ENCODE peak calls at places on chromosomes 12 and 14, in six cellular contexts. M is tibial artery; V is activated naive CD8-positive, alpha-beta T cell treated with anti-CD3 and anti-CD28 coated beads, Interleukin-2, amount 50 U/mL, for 16 hours; R is hypothalamus; D is hippocampal formation; O is activated T-cell treated with anti-CD3 and anti-CD28 coated beads for 4 hours. X is an unnamed sample.

GRCh38 chr14:89617471-89618291 is 200.6 kb upstream of the FOXN3 start:
- DNase-seq in M (no peak), V (no peak), R (peak), D (peak), O (no peak), X (no peak)

GRCh38 chr14:61226015-61226654 is 55.0 kb downstream of the TMEM30B start:
- DNase-seq in M (no peak), V (no peak), R (no peak), D (no peak), O (no peak), X (no peak)

GRCh38 chr14:51319181-51319597 is 79.1 kb downstream of the TMX1 start:
- DNase-seq in M (no peak), V (no peak), R (no peak), D (no peak), O (no peak), X (no peak)

GRCh38 chr14:65168840-65169239 is 66.5 kb upstream of the MAX start:
- DNase-seq in M (no peak), V (no peak), R (no peak), D (no peak), O (no peak), X (no peak)

GRCh38 chr14:89315493-89316456 is 101.3 kb downstream of the FOXN3 start:
- DNase-seq in M (no peak), V (no peak), R (no peak), D (no peak), O (no peak), X (no peak)

GRCh38 chr14:22837750-22838538 is 1.6 kb downstream of the MMP14 start:
- DNase-seq in M (peak), V (no peak), R (no peak), D (no peak), O (no peak), X (no peak)

GRCh38 chr14:104356738-104357688 is 218.6 kb downstream of the KIF26A start:
- DNase-seq in M (peak), V (no peak), R (no peak), D (no peak), O (no peak), X (no peak)

GRCh38 chr14:78127233-78127632 is 42.9 kb upstream of the NRXN3 start:
- DNase-seq in M (no peak), V (no peak), R (no peak), D (no peak), O (no peak), X (no peak)

GRCh38 chr12:12086331-12086730 is 15.6 kb downstream of the BCL2L14 start:
- DNase-seq in M (no peak), V (no peak), R (no peak), D (no peak), O (no peak), X (no peak)

GRCh38 chr14:51703787-51704186 is 52.1 kb downstream of the FRMD6 start:
- DNase-seq in M (no peak), V (no peak), R (no peak), D (no peak), O (no peak), X (no peak)

GRCh38 chr12:57815177-57816000 is 3.1 kb downstream of the AVIL start:
- DNase-seq in M (peak), V (no peak), R (no peak), D (no peak), O (no peak), X (no peak)

GRCh38 chr12:47067778-47068431 is 11.5 kb upstream of the PCED1B start:
- DNase-seq in M (no peak), V (no peak), R (no peak), D (no peak), O (no peak), X (no peak)

GRCh38 chr12:64105026-64105425 is 117.1 kb downstream of the KICS2 start:
- DNase-seq in M (no peak), V (no peak), R (no peak), D (no peak), O (no peak), X (no peak)

GRCh38 chr14:58659846-58660245 is 22.1 kb downstream of the DACT1 start:
- DNase-seq in M (peak), V (no peak), R (no peak), D (no peak), O (no peak), X (no peak)

GRCh38 chr12:19419086-19419485 is 20.2 kb upstream of the AEBP2 start:
- DNase-seq in M (no peak), V (no peak), R (no peak), D (no peak), O (no peak), X (no peak)

GRCh38 chr12:27623645-27624044 is 72.6 kb upstream of the REP15 start:
- DNase-seq in M (no peak), V (no peak), R (no peak), D (no peak), O (no peak), X (no peak)

GRCh38 chr14:103161054-103161397 is 37.8 kb downstream of the TNFAIP2 start:
- DNase-seq in M (no peak), V (no peak), R (no peak), D (no peak), O (no peak), X (no peak)

GRCh38 chr12:119182701-119183493 is 4.2 kb downstream of the HSPB8 start:
- DNase-seq in M (no peak), V (no peak), R (peak), D (no peak), O (no peak), X (no peak)

GRCh38 chr12:3431685-3432084 is 59.3 kb upstream of the PRMT8 start:
- DNase-seq in M (no peak), V (no peak), R (no peak), D (no peak), O (no peak), X (no peak)

X was measured in CMK.